ENCODE peak calls at places on chromosomes 7 and 10, in six cellular contexts. One of them, this sample, is unnamed. For H3K9me3, the result is how much of the 10 kb centered on the place peaks cover.

GRCh38 chr7:51158742-51159441 is 157.7 kb downstream of the COBL start:
- DNase-seq in adrenal gland: no peak
- DNase-seq in mammary epithelial cell: no peak
- DNase-seq in CD4-positive, alpha-beta T cell: no peak
- DNase-seq in WERI-Rb-1: no peak
- DNase-seq in SJSA1: no peak
- DNase-seq in this sample: no peak

GRCh38 chr10:103932996-103933395 is 15.0 kb upstream of the STN1 start:
- DNase-seq in CD4-positive, alpha-beta T cell: no peak
- DNase-seq in adrenal gland: no peak
- DNase-seq in mammary epithelial cell: no peak
- DNase-seq in WERI-Rb-1: peak
- DNase-seq in SJSA1: no peak
- DNase-seq in this sample: no peak

GRCh38 chr10:46084321-46085165 is 38.5 kb upstream of the MSMB start:
- DNase-seq in SJSA1: peak
- DNase-seq in WERI-Rb-1: no peak
- DNase-seq in mammary epithelial cell: no peak
- DNase-seq in CD4-positive, alpha-beta T cell: no peak
- DNase-seq in adrenal gland: no peak
- DNase-seq in this sample: no peak

GRCh38 chr7:80848841-80849240 is 70.0 kb downstream of the SEMA3C start:
- DNase-seq in WERI-Rb-1: no peak
- DNase-seq in adrenal gland: no peak
- DNase-seq in mammary epithelial cell: no peak
- DNase-seq in SJSA1: no peak
- DNase-seq in CD4-positive, alpha-beta T cell: no peak
- DNase-seq in this sample: no peak

GRCh38 chr10:12181065-12181775 is 14.5 kb downstream of the NUDT5 start:
- DNase-seq in adrenal gland: no peak
- DNase-seq in WERI-Rb-1: no peak
- DNase-seq in CD4-positive, alpha-beta T cell: peak
- DNase-seq in SJSA1: no peak
- DNase-seq in mammary epithelial cell: no peak
- DNase-seq in this sample: peak

GRCh38 chr7:150406565-150407421 is 27.7 kb downstream of the ZNF775 start:
- DNase-seq in adrenal gland: peak
- DNase-seq in mammary epithelial cell: no peak
- DNase-seq in WERI-Rb-1: no peak
- DNase-seq in CD4-positive, alpha-beta T cell: peak
- DNase-seq in SJSA1: peak
- DNase-seq in this sample: peak

GRCh38 chr10:103186128-103186527 is 6.9 kb downstream of the NT5C2 start:
- DNase-seq in mammary epithelial cell: no peak
- DNase-seq in CD4-positive, alpha-beta T cell: no peak
- DNase-seq in adrenal gland: no peak
- DNase-seq in WERI-Rb-1: no peak
- DNase-seq in SJSA1: no peak
- DNase-seq in this sample: no peak

GRCh38 chr10:79379512-79380124 is 32.3 kb downstream of the PPIF start:
- DNase-seq in adrenal gland: peak
- DNase-seq in CD4-positive, alpha-beta T cell: no peak
- DNase-seq in SJSA1: no peak
- DNase-seq in WERI-Rb-1: peak
- DNase-seq in mammary epithelial cell: no peak
- DNase-seq in this sample: no peak

GRCh38 chr10:122882798-122883197 is 3.4 kb upstream of the FAM24B start:
- DNase-seq in CD4-positive, alpha-beta T cell: no peak
- DNase-seq in SJSA1: no peak
- DNase-seq in adrenal gland: no peak
- DNase-seq in WERI-Rb-1: no peak
- DNase-seq in mammary epithelial cell: no peak
- DNase-seq in this sample: no peak

GRCh38 chr10:54130394-54130793 is 670.6 kb downstream of the PCDH15 start:
- DNase-seq in CD4-positive, alpha-beta T cell: no peak
- DNase-seq in SJSA1: no peak
- DNase-seq in WERI-Rb-1: no peak
- DNase-seq in mammary epithelial cell: no peak
- DNase-seq in adrenal gland: no peak
- DNase-seq in this sample: no peak

GRCh38 chr10:30559118-30559684 is 70.4 kb downstream of the LYZL2 start:
- DNase-seq in adrenal gland: no peak
- DNase-seq in CD4-positive, alpha-beta T cell: no peak
- DNase-seq in SJSA1: no peak
- DNase-seq in mammary epithelial cell: no peak
- DNase-seq in WERI-Rb-1: no peak
- DNase-seq in this sample: no peak

GRCh38 chr10:117537904-117538524 is 4.5 kb upstream of the EMX2 start:
- DNase-seq in SJSA1: no peak
- DNase-seq in adrenal gland: no peak
- DNase-seq in CD4-positive, alpha-beta T cell: no peak
- DNase-seq in mammary epithelial cell: no peak
- DNase-seq in WERI-Rb-1: no peak
- DNase-seq in this sample: no peak

GRCh38 chr7:157603716-157604115 is 266.9 kb downstream of the DNAJB6 start:
- DNase-seq in CD4-positive, alpha-beta T cell: no peak
- DNase-seq in mammary epithelial cell: no peak
- DNase-seq in WERI-Rb-1: no peak
- DNase-seq in adrenal gland: no peak
- DNase-seq in SJSA1: no peak
- DNase-seq in this sample: no peak

GRCh38 chr10:110137142-110137545 is 70.3 kb upstream of the MXI1 start:
- DNase-seq in CD4-positive, alpha-beta T cell: no peak
- DNase-seq in WERI-Rb-1: no peak
- DNase-seq in SJSA1: peak
- DNase-seq in adrenal gland: no peak
- DNase-seq in mammary epithelial cell: peak
- DNase-seq in this sample: no peak

GRCh38 chr7:21653623-21654022 is 110.8 kb downstream of the DNAH11 start:
- DNase-seq in CD4-positive, alpha-beta T cell: no peak
- DNase-seq in adrenal gland: no peak
- DNase-seq in SJSA1: no peak
- DNase-seq in WERI-Rb-1: no peak
- DNase-seq in mammary epithelial cell: no peak
- DNase-seq in this sample: no peak

GRCh38 chr10:5943536-5943935 is 33.8 kb downstream of the IL15RA start:
- DNase-seq in mammary epithelial cell: no peak
- DNase-seq in CD4-positive, alpha-beta T cell: no peak
- DNase-seq in WERI-Rb-1: no peak
- DNase-seq in SJSA1: no peak
- DNase-seq in adrenal gland: peak
- DNase-seq in this sample: no peak

GRCh38 chr10:5945561-5946418 is 31.6 kb downstream of the IL15RA start:
- DNase-seq in WERI-Rb-1: no peak
- DNase-seq in adrenal gland: peak
- DNase-seq in CD4-positive, alpha-beta T cell: no peak
- DNase-seq in mammary epithelial cell: peak
- DNase-seq in SJSA1: peak
- DNase-seq in this sample: no peak

GRCh38 chr10:5944389-5945202 is 32.7 kb downstream of the IL15RA start:
- DNase-seq in WERI-Rb-1: no peak
- DNase-seq in mammary epithelial cell: peak
- DNase-seq in CD4-positive, alpha-beta T cell: no peak
- DNase-seq in adrenal gland: peak
- DNase-seq in SJSA1: peak
- DNase-seq in this sample: no peak

GRCh38 chr10:5946786-5947185 is 30.6 kb downstream of the IL15RA start:
- DNase-seq in WERI-Rb-1: no peak
- DNase-seq in adrenal gland: no peak
- DNase-seq in CD4-positive, alpha-beta T cell: no peak
- DNase-seq in SJSA1: no peak
- DNase-seq in mammary epithelial cell: no peak
- DNase-seq in this sample: no peak

DNA sequence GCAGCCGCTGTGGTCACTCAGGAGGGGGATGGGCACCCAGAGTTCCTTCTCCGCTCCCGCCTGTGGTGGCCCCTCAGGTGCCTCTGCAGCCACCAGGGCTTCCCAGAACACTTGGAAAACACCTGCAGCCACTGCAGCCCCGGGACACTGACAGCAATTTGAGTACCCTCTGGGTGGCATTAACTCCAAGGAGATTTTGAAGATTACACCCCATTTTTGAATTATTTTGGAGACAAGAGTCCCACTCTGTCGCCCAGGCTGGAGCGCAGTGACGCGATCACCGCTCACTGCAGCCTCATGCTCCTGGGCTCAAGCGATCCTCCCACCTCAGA is 32.2 kb downstream of the IL15RA start:
- DNase-seq in CD4-positive, alpha-beta T cell: no peak
- DNase-seq in WERI-Rb-1: no peak
- DNase-seq in mammary epithelial cell: no peak
- DNase-seq in SJSA1: peak
- DNase-seq in adrenal gland: no peak
- DNase-seq in this sample: no peak
- H3K27ac ChIP-seq in CD4-positive, alpha-beta T cell: no peak
- H3K27ac ChIP-seq in WERI-Rb-1: no peak
- H3K27ac ChIP-seq in mammary epithelial cell: peak
- H3K27ac ChIP-seq in SJSA1: peak
- H3K27ac ChIP-seq in adrenal gland: peak
- H3K27ac ChIP-seq in this sample: no peak

GRCh38 chr10:113693348-113693747 is 13.6 kb downstream of the CASP7 start:
- DNase-seq in mammary epithelial cell: no peak
- DNase-seq in WERI-Rb-1: no peak
- DNase-seq in CD4-positive, alpha-beta T cell: no peak
- DNase-seq in SJSA1: no peak
- DNase-seq in adrenal gland: no peak
- DNase-seq in this sample: no peak
- H3K9me3 ChIP-seq in mammary epithelial cell: under half
- H3K9me3 ChIP-seq in WERI-Rb-1: under half
- H3K9me3 ChIP-seq in CD4-positive, alpha-beta T cell: under half
- H3K9me3 ChIP-seq in SJSA1: under half
- H3K9me3 ChIP-seq in adrenal gland: under half
- H3K9me3 ChIP-seq in this sample: under half

GRCh38 chr10:14302035-14302434 is 28.7 kb downstream of the FRMD4A start:
- DNase-seq in adrenal gland: no peak
- DNase-seq in mammary epithelial cell: peak
- DNase-seq in SJSA1: peak
- DNase-seq in CD4-positive, alpha-beta T cell: no peak
- DNase-seq in WERI-Rb-1: no peak
- DNase-seq in this sample: no peak

GRCh38 chr10:14304029-14304428 is 26.7 kb downstream of the FRMD4A start:
- DNase-seq in adrenal gland: no peak
- DNase-seq in WERI-Rb-1: no peak
- DNase-seq in mammary epithelial cell: no peak
- DNase-seq in CD4-positive, alpha-beta T cell: no peak
- DNase-seq in SJSA1: no peak
- DNase-seq in this sample: no peak

DNA sequence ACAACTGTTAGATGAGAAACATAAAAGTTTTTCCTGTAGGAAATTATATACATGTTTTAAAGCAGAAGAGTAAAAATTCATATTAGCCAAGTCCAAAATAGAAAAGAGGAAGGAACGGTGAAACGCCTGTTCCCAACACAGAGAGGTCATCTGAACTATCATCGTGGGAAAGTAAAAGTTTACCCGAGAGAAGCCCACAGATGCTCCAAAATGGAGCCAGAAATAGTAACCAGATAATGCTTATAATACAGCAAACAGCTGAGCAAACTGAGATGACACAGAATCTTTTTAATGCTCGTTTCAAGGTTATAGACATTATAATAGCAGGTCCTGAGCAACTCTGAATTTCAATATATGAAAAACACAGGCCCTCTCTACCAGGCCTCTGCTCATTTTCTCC is 24.5 kb downstream of the FRMD4A start:
- DNase-seq in WERI-Rb-1: no peak
- DNase-seq in SJSA1: no peak
- DNase-seq in CD4-positive, alpha-beta T cell: no peak
- DNase-seq in mammary epithelial cell: no peak
- DNase-seq in adrenal gland: no peak
- DNase-seq in this sample: no peak
- H3K27ac ChIP-seq in WERI-Rb-1: no peak
- H3K27ac ChIP-seq in SJSA1: no peak
- H3K27ac ChIP-seq in CD4-positive, alpha-beta T cell: no peak
- H3K27ac ChIP-seq in mammary epithelial cell: no peak
- H3K27ac ChIP-seq in adrenal gland: no peak
- H3K27ac ChIP-seq in this sample: no peak

GRCh38 chr7:138917771-138918170 is 63.4 kb downstream of the KIAA1549 start:
- DNase-seq in mammary epithelial cell: no peak
- DNase-seq in SJSA1: no peak
- DNase-seq in adrenal gland: no peak
- DNase-seq in WERI-Rb-1: no peak
- DNase-seq in CD4-positive, alpha-beta T cell: no peak
- DNase-seq in this sample: no peak
- H3K9me3 ChIP-seq in mammary epithelial cell: under half
- H3K9me3 ChIP-seq in SJSA1: under half
- H3K9me3 ChIP-seq in adrenal gland: under half
- H3K9me3 ChIP-seq in WERI-Rb-1: under half
- H3K9me3 ChIP-seq in CD4-positive, alpha-beta T cell: under half
- H3K9me3 ChIP-seq in this sample: under half

GRCh38 chr7:46150721-46151120 is 229.6 kb upstream of the IGFBP3 start:
- DNase-seq in mammary epithelial cell: no peak
- DNase-seq in SJSA1: no peak
- DNase-seq in WERI-Rb-1: no peak
- DNase-seq in adrenal gland: no peak
- DNase-seq in CD4-positive, alpha-beta T cell: no peak
- DNase-seq in this sample: no peak

GRCh38 chr7:46150202-46150601 is 229.1 kb upstream of the IGFBP3 start:
- DNase-seq in adrenal gland: no peak
- DNase-seq in mammary epithelial cell: no peak
- DNase-seq in CD4-positive, alpha-beta T cell: no peak
- DNase-seq in WERI-Rb-1: no peak
- DNase-seq in SJSA1: no peak
- DNase-seq in this sample: no peak

GRCh38 chr7:46153951-46154787 is 233.1 kb upstream of the IGFBP3 start:
- DNase-seq in mammary epithelial cell: peak
- DNase-seq in adrenal gland: no peak
- DNase-seq in WERI-Rb-1: no peak
- DNase-seq in CD4-positive, alpha-beta T cell: no peak
- DNase-seq in SJSA1: no peak
- DNase-seq in this sample: no peak

GRCh38 chr7:46153583-46153950 is 232.5 kb upstream of the IGFBP3 start:
- DNase-seq in adrenal gland: no peak
- DNase-seq in WERI-Rb-1: no peak
- DNase-seq in CD4-positive, alpha-beta T cell: no peak
- DNase-seq in SJSA1: no peak
- DNase-seq in mammary epithelial cell: no peak
- DNase-seq in this sample: no peak

GRCh38 chr7:46152671-46153070 is 231.6 kb upstream of the IGFBP3 start:
- DNase-seq in SJSA1: no peak
- DNase-seq in adrenal gland: no peak
- DNase-seq in mammary epithelial cell: no peak
- DNase-seq in WERI-Rb-1: no peak
- DNase-seq in CD4-positive, alpha-beta T cell: no peak
- DNase-seq in this sample: no peak
- H3K27ac ChIP-seq in SJSA1: no peak
- H3K27ac ChIP-seq in adrenal gland: no peak
- H3K27ac ChIP-seq in mammary epithelial cell: no peak
- H3K27ac ChIP-seq in WERI-Rb-1: no peak
- H3K27ac ChIP-seq in CD4-positive, alpha-beta T cell: no peak
- H3K27ac ChIP-seq in this sample: no peak

GRCh38 chr10:130889780-130890179 is 421.7 kb downstream of the TCERG1L start:
- DNase-seq in adrenal gland: no peak
- DNase-seq in WERI-Rb-1: no peak
- DNase-seq in SJSA1: no peak
- DNase-seq in mammary epithelial cell: no peak
- DNase-seq in CD4-positive, alpha-beta T cell: no peak
- DNase-seq in this sample: no peak
- H3K9me3 ChIP-seq in adrenal gland: under half
- H3K9me3 ChIP-seq in WERI-Rb-1: under half
- H3K9me3 ChIP-seq in SJSA1: under half
- H3K9me3 ChIP-seq in mammary epithelial cell: under half
- H3K9me3 ChIP-seq in CD4-positive, alpha-beta T cell: under half
- H3K9me3 ChIP-seq in this sample: under half

GRCh38 chr10:28806951-28807759 is 129.8 kb downstream of the BAMBI start:
- DNase-seq in SJSA1: peak
- DNase-seq in CD4-positive, alpha-beta T cell: no peak
- DNase-seq in adrenal gland: peak
- DNase-seq in mammary epithelial cell: no peak
- DNase-seq in WERI-Rb-1: no peak
- DNase-seq in this sample: no peak
- H3K27ac ChIP-seq in SJSA1: peak
- H3K27ac ChIP-seq in CD4-positive, alpha-beta T cell: no peak
- H3K27ac ChIP-seq in adrenal gland: peak
- H3K27ac ChIP-seq in mammary epithelial cell: no peak
- H3K27ac ChIP-seq in WERI-Rb-1: no peak
- H3K27ac ChIP-seq in this sample: no peak

This sample was measured in CD8-positive, alpha-beta T cell.